ENCODE peak calls at places on chromosomes 11 and 22, in four cellular contexts. One of them, this sample, is unnamed.

GRCh38 chr11:100777118-100777517 is 90.0 kb downstream of the ARHGAP42 start:
- DNase-seq in cardiac fibroblast: no peak
- DNase-seq in ELF-1: no peak
- DNase-seq in GM12865: no peak
- DNase-seq in this sample: peak

GRCh38 chr11:2824851-2825250 is 60.7 kb downstream of the CDKN1C start:
- DNase-seq in cardiac fibroblast: no peak
- DNase-seq in ELF-1: no peak
- DNase-seq in GM12865: no peak
- DNase-seq in this sample: no peak

GRCh38 chr11:101428918-101429317 is 154.9 kb downstream of the TRPC6 start:
- DNase-seq in cardiac fibroblast: peak
- DNase-seq in ELF-1: peak
- DNase-seq in GM12865: peak
- DNase-seq in this sample: no peak

GRCh38 chr11:118081241-118081958 is 4.5 kb downstream of the TMPRSS4 start:
- DNase-seq in cardiac fibroblast: no peak
- DNase-seq in ELF-1: no peak
- DNase-seq in GM12865: no peak
- DNase-seq in this sample: no peak

GRCh38 chr11:126573325-126574076 is 218.0 kb downstream of the ST3GAL4 start:
- DNase-seq in cardiac fibroblast: no peak
- DNase-seq in ELF-1: no peak
- DNase-seq in GM12865: no peak
- DNase-seq in this sample: peak

GRCh38 chr11:69067200-69067599 is 18.5 kb downstream of the TPCN2 start:
- DNase-seq in cardiac fibroblast: no peak
- DNase-seq in ELF-1: no peak
- DNase-seq in GM12865: no peak
- DNase-seq in this sample: no peak

GRCh38 chr11:27453701-27454100 is 18.9 kb downstream of the LGR4 start:
- DNase-seq in cardiac fibroblast: no peak
- DNase-seq in ELF-1: peak
- DNase-seq in GM12865: no peak
- DNase-seq in this sample: no peak

GRCh38 chr11:3228445-3228829 is 3.8 kb downstream of the MRGPRE start:
- DNase-seq in cardiac fibroblast: no peak
- DNase-seq in ELF-1: no peak
- DNase-seq in GM12865: no peak
- DNase-seq in this sample: no peak

GRCh38 chr11:115164774-115165173 is 339.4 kb downstream of the CADM1 start:
- DNase-seq in cardiac fibroblast: no peak
- DNase-seq in ELF-1: peak
- DNase-seq in GM12865: no peak
- DNase-seq in this sample: no peak

GRCh38 chr11:18394928-18395734 is 768 bp downstream of the LDHA start:
- DNase-seq in cardiac fibroblast: no peak
- DNase-seq in ELF-1: peak
- DNase-seq in GM12865: peak
- DNase-seq in this sample: no peak

GRCh38 chr22:23696326-23696851 is 5.6 kb downstream of the RGL4 start:
- DNase-seq in cardiac fibroblast: peak
- DNase-seq in ELF-1: no peak
- DNase-seq in GM12865: peak
- DNase-seq in this sample: no peak

GRCh38 chr22:36257948-36258674 is 5.2 kb downstream of the APOL1 start:
- DNase-seq in cardiac fibroblast: no peak
- DNase-seq in ELF-1: no peak
- DNase-seq in GM12865: no peak
- DNase-seq in this sample: no peak

GRCh38 chr11:11416502-11416901 is 63.5 kb upstream of the CSNK2A3 start:
- DNase-seq in cardiac fibroblast: peak
- DNase-seq in ELF-1: no peak
- DNase-seq in GM12865: no peak
- DNase-seq in this sample: no peak

GRCh38 chr22:17057959-17058814 is 26.6 kb upstream of the IL17RA start:
- DNase-seq in cardiac fibroblast: peak
- DNase-seq in ELF-1: peak
- DNase-seq in GM12865: peak
- DNase-seq in this sample: peak

GRCh38 chr11:59839615-59840014 is 5.7 kb downstream of the CBLIF start:
- DNase-seq in cardiac fibroblast: no peak
- DNase-seq in ELF-1: no peak
- DNase-seq in GM12865: no peak
- DNase-seq in this sample: no peak

GRCh38 chr11:132627981-132628380 is 904.3 kb downstream of the OPCML start:
- DNase-seq in cardiac fibroblast: no peak
- DNase-seq in ELF-1: no peak
- DNase-seq in GM12865: no peak
- DNase-seq in this sample: no peak

GRCh38 chr11:117183724-117184349 is 5.3 kb downstream of the SIDT2 start:
- DNase-seq in cardiac fibroblast: no peak
- DNase-seq in ELF-1: no peak
- DNase-seq in GM12865: no peak
- DNase-seq in this sample: peak

GRCh38 chr11:133052537-133052936 is 479.8 kb downstream of the OPCML start:
- DNase-seq in cardiac fibroblast: no peak
- DNase-seq in ELF-1: no peak
- DNase-seq in GM12865: no peak
- DNase-seq in this sample: no peak

GRCh38 chr22:49567894-49568750 is 259.6 kb downstream of the BRD1 start:
- DNase-seq in cardiac fibroblast: no peak
- DNase-seq in ELF-1: no peak
- DNase-seq in GM12865: no peak
- DNase-seq in this sample: no peak

GRCh38 chr11:100550910-100551309 is 136.2 kb upstream of the ARHGAP42 start:
- DNase-seq in cardiac fibroblast: no peak
- DNase-seq in ELF-1: no peak
- DNase-seq in GM12865: no peak
- DNase-seq in this sample: no peak

GRCh38 chr11:14643697-14644395 is at the start of gene PDE3B:
- DNase-seq in cardiac fibroblast: peak
- DNase-seq in ELF-1: peak
- DNase-seq in GM12865: peak
- DNase-seq in this sample: peak

GRCh38 chr11:46363455-46363920 is 16.2 kb downstream of the DGKZ start:
- DNase-seq in cardiac fibroblast: peak
- DNase-seq in ELF-1: no peak
- DNase-seq in GM12865: no peak
- DNase-seq in this sample: no peak

GRCh38 chr22:39994566-39995345 is at the start of gene FAM83F:
- DNase-seq in cardiac fibroblast: no peak
- DNase-seq in ELF-1: peak
- DNase-seq in GM12865: no peak
- DNase-seq in this sample: no peak

GRCh38 chr22:28155808-28156207 is 236.8 kb upstream of the PITPNB start:
- DNase-seq in cardiac fibroblast: no peak
- DNase-seq in ELF-1: no peak
- DNase-seq in GM12865: no peak
- DNase-seq in this sample: no peak

GRCh38 chr11:76620471-76620870 is 50.1 kb downstream of the LRRC32 start:
- DNase-seq in cardiac fibroblast: peak
- DNase-seq in ELF-1: no peak
- DNase-seq in GM12865: no peak
- DNase-seq in this sample: no peak

GRCh38 chr11:693415-693831 is 1.6 kb downstream of the DEAF1 start:
- DNase-seq in cardiac fibroblast: peak
- DNase-seq in ELF-1: peak
- DNase-seq in GM12865: no peak
- DNase-seq in this sample: no peak

This sample was measured in HuH-7.